ENCODE peak calls at places on chromosomes 16 and 17, in ten cellular contexts. Q is CD8-positive, alpha-beta memory T cell; U is endodermal cell; D is lung; W is heart left ventricle; S is IMR-90; H is endothelial cell of umbilical vein; F is ovary; Z is trophoblast cell; G is neuronal stem cell. P is an unnamed sample.

GRCh38 chr17:32157225-32157624 is 14.9 kb downstream of the RHOT1 start:
- DNase-seq in W (no peak), S (peak; percentile 63), Z (peak; percentile 71), F (no peak), Q (no peak), G (no peak), H (no peak), D (no peak), U (no peak), P (no peak)

GRCh38 chr17:29607557-29608195 is 14.7 kb downstream of the ANKRD13B start:
- DNase-seq in Q (no peak), Z (no peak), S (no peak), U (peak; percentile 44), G (no peak), F (no peak), D (no peak), H (no peak), W (no peak), P (no peak)

GRCh38 chr17:13520899-13521572 is 80.7 kb downstream of the HS3ST3A1 start:
- DNase-seq in G (no peak), Z (no peak), S (peak; percentile 89), W (no peak), D (no peak), Q (no peak), F (no peak), H (no peak), U (no peak), P (no peak)

GRCh38 chr16:65409505-65409904 is 287.6 kb upstream of the CDH11 start:
- DNase-seq in S (peak; percentile 59), U (no peak), D (no peak), Q (no peak), Z (no peak), H (peak; percentile 6), F (no peak), G (no peak), W (no peak), P (no peak)

GRCh38 chr17:81340606-81341346 is 45.7 kb upstream of the SLC38A10 start:
- DNase-seq in H (peak; percentile 70), G (no peak), S (no peak), F (peak; percentile 68), Z (no peak), Q (no peak), U (peak; percentile 71), W (no peak), D (no peak), P (no peak)

GRCh38 chr17:67754001-67754400 is 36.3 kb downstream of the NOL11 start:
- DNase-seq in H (no peak), S (no peak), D (no peak), Q (no peak), Z (no peak), G (no peak), F (no peak), W (no peak), U (no peak), P (no peak)

GRCh38 chr17:81871387-81872120 is 417 bp upstream of the ARHGDIA start:
- DNase-seq in D (peak; percentile 95), F (peak; percentile 96), H (peak; percentile 81), W (peak; percentile 96), Z (peak; percentile 81), S (peak; percentile 83), U (peak; percentile 97), Q (peak; percentile 95), G (peak; percentile 81), P (peak; percentile 75)

GRCh38 chr16:31513126-31513525 is 4.9 kb upstream of the RUSF1 start:
- DNase-seq in U (no peak), W (no peak), G (no peak), F (no peak), D (no peak), S (peak; percentile 68), Q (no peak), H (no peak), Z (no peak), P (no peak)

GRCh38 chr17:38911081-38911730 is 14.2 kb upstream of the LASP1NB start:
- DNase-seq in G (no peak), F (peak; percentile 14), Q (no peak), W (no peak), S (no peak), H (no peak), U (peak; percentile 39), D (no peak), Z (no peak), P (no peak)

GRCh38 chr16:2777231-2777902 is at the start of gene ELOB:
- DNase-seq in W (peak; percentile 88), Z (peak; percentile 88), F (peak; percentile 88), S (peak; percentile 73), Q (peak; percentile 89), U (peak; percentile 94), G (peak; percentile 86), H (peak; percentile 85), D (peak; percentile 87), P (peak; percentile 90)

GRCh38 chr17:51165680-51166197 is 472 bp upstream of the NME2 start:
- DNase-seq in G (no peak), Q (no peak), D (no peak), U (no peak), S (peak; percentile 22), W (peak; percentile 46), H (no peak), Z (no peak), F (peak; percentile 51), P (no peak)

GRCh38 chr16:89721644-89722391 is 481 bp downstream of the ZNF276 start:
- DNase-seq in U (no peak), D (peak; percentile 80), W (peak; percentile 76), S (peak; percentile 34), Q (peak; percentile 93), H (peak; percentile 70), F (no peak), Z (no peak), G (no peak), P (peak; percentile 64)

GRCh38 chr17:78417531-78417909 is 39.1 kb downstream of the PGS1 start:
- DNase-seq in U (no peak), W (no peak), D (no peak), Z (no peak), F (no peak), H (no peak), S (no peak), G (no peak), Q (no peak), P (no peak)
- H3K4me1 ChIP-seq in U (peaks cover 3% of the 10 kb centered on the region), W (peaks cover 82% of the 10 kb centered on the region), D (peaks cover 8% of the 10 kb centered on the region), Z (peaks cover 39% of the 10 kb centered on the region), F (no peaks in the 10 kb centered on the region), H (peaks cover 38% of the 10 kb centered on the region), S (peaks cover 22% of the 10 kb centered on the region), G (peaks cover 11% of the 10 kb centered on the region), Q (peaks cover 53% of the 10 kb centered on the region), P (no peaks in the 10 kb centered on the region)

GRCh38 chr16:30494028-30494427 is 21.5 kb downstream of the ITGAL start:
- DNase-seq in Z (no peak), S (no peak), H (no peak), D (no peak), F (no peak), G (no peak), W (no peak), Q (no peak), U (no peak), P (no peak)

GRCh38 chr16:30494709-30495108 is 22.2 kb downstream of the ITGAL start:
- DNase-seq in F (no peak), D (no peak), S (no peak), W (no peak), H (no peak), G (no peak), Q (no peak), Z (no peak), U (no peak), P (no peak)

GRCh38 chr16:30503403-30504296 is 22.7 kb downstream of the ZNF768 start:
- DNase-seq in S (no peak), U (no peak), Z (no peak), H (no peak), F (no peak), G (no peak), W (no peak), Q (no peak), D (no peak), P (no peak)

GRCh38 chr16:30499284-30499683 is 26.7 kb downstream of the ITGAL start:
- DNase-seq in D (no peak), W (no peak), S (no peak), F (no peak), H (no peak), Q (no peak), U (no peak), Z (no peak), G (no peak), P (no peak)
- H3K4me1 ChIP-seq in D (no peaks in the 10 kb centered on the region), W (no peaks in the 10 kb centered on the region), S (no peaks in the 10 kb centered on the region), F (no peaks in the 10 kb centered on the region), H (no peaks in the 10 kb centered on the region), Q (no peaks in the 10 kb centered on the region), U (no peaks in the 10 kb centered on the region), Z (no peaks in the 10 kb centered on the region), G (no peaks in the 10 kb centered on the region), P (no peaks in the 10 kb centered on the region)

DNA sequence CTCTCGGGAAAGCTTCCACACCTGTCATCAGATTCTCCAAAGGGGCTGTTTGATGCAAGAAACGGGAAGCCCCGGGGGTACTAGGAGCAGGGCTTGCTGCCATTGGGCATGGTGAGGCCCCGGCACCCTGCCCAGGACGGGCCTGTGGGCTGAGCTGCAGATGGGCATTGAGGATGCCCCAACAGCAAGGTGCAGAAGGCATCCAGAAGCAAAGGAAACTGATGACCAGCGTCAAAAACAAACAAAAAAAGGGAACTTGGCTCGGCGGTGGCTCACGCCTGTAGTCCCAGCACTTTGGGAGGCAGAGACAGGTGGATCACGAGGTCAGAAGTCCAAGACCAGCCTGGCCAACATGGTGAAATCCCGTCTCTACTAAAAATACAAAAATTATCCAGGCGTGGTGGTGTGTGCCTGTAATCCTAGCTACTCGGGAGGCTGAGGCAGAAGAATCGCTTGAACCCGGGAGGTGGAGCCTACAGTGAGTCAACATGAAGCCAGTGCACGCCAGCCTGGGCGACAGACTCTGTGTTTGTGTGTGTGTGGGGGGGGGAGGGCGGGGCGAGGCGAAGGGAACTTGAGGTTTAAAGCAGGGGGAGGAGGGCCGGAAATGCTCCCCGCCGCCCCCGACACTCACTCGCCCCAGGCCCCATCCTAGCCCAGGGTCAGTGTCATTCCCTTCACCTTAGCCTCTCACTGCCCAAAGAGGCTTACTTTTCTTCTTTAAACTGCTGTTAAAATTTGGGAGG is 1.7 kb upstream of the LIMD2 start:
- DNase-seq in F (no peak), Q (peak; percentile 75), Z (no peak), S (no peak), D (no peak), G (no peak), W (no peak), U (peak; percentile 53), H (no peak), P (no peak)
- H3K4me1 ChIP-seq in F (peaks cover 7% of the 10 kb centered on the region), Q (peaks cover 60% of the 10 kb centered on the region), Z (peaks cover 9% of the 10 kb centered on the region), S (no peaks in the 10 kb centered on the region), D (no peaks in the 10 kb centered on the region), G (peaks cover 2% of the 10 kb centered on the region), W (peaks cover 26% of the 10 kb centered on the region), U (peaks cover 9% of the 10 kb centered on the region), H (peaks cover 28% of the 10 kb centered on the region), P (no peaks in the 10 kb centered on the region)

DNA sequence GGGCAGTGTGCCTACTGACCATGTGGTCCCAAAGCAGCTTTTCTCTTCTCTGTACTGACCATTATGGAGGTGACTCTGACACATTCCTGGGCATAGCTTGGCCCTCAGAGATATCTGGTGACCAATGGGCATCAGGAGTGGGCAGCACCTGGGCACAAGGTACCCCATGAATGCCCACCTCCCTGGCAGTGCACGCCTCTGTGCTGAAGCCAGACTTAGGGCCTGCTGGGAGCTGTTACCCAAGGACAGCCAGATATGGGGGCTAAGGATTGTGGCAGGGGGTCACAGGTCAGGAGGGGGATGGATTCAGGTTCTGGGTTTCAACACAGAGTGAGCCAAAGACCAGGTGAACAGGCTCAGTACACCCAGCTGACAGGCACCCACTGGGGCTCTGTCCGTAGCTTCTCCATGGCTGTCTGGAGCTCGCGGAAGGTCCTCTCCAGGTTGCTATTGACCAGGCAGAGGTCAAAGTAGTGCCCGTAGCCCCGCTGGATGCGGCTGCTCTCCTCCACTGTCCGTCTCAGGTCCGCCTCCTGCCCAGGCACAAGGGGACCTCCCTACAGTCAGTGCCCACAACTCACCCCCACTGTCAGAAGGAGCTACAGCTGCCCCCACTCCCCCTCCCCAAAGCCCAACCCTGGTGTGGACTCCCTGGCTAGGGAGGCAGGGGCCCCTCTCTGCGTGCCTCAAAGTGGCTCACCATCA is 29.7 kb downstream of the MPP2 start:
- DNase-seq in Z (no peak), H (no peak), U (peak; percentile 32), S (no peak), Q (no peak), F (no peak), D (no peak), W (no peak), G (no peak), P (no peak)
- H3K4me1 ChIP-seq in Z (peaks cover 3% of the 10 kb centered on the region), H (no peaks in the 10 kb centered on the region), U (no peaks in the 10 kb centered on the region), S (peaks cover 2% of the 10 kb centered on the region), Q (no peaks in the 10 kb centered on the region), F (peaks cover 2% of the 10 kb centered on the region), D (no peaks in the 10 kb centered on the region), W (peaks cover 13% of the 10 kb centered on the region), G (peaks cover 4% of the 10 kb centered on the region), P (no peaks in the 10 kb centered on the region)